ENCODE peak calls at places on chromosomes 4 and X, in ten cellular contexts. One of them, this sample, is unnamed. For H3K36me3, the result is how much of the 10 kb centered on the place peaks cover.

GRCh38 chrX:63434665-63435064 is 83.5 kb upstream of the SPIN4 start:
- DNase-seq in OCI-LY7: no peak
- DNase-seq in left ventricle myocardium inferior: no peak
- DNase-seq in ovary: no peak
- DNase-seq in MM.1S: no peak
- DNase-seq in ascending aorta: no peak
- DNase-seq in PC-3: peak
- DNase-seq in A673: no peak
- DNase-seq in heart left ventricle: no peak
- DNase-seq in thyroid gland: no peak
- DNase-seq in this sample: no peak

GRCh38 chrX:123779908-123780396 is 47.1 kb upstream of the THOC2 start:
- DNase-seq in OCI-LY7: no peak
- DNase-seq in left ventricle myocardium inferior: no peak
- DNase-seq in ovary: no peak
- DNase-seq in MM.1S: no peak
- DNase-seq in ascending aorta: no peak
- DNase-seq in PC-3: peak
- DNase-seq in A673: no peak
- DNase-seq in heart left ventricle: no peak
- DNase-seq in thyroid gland: no peak
- DNase-seq in this sample: no peak

GRCh38 chr4:147494301-147494700 is 13.4 kb downstream of the EDNRA start:
- DNase-seq in OCI-LY7: no peak
- DNase-seq in left ventricle myocardium inferior: no peak
- DNase-seq in ovary: no peak
- DNase-seq in MM.1S: no peak
- DNase-seq in ascending aorta: no peak
- DNase-seq in PC-3: no peak
- DNase-seq in A673: no peak
- DNase-seq in heart left ventricle: no peak
- DNase-seq in thyroid gland: no peak
- DNase-seq in this sample: no peak

GRCh38 chrX:43165343-43165920 is 387.5 kb upstream of the PPP1R2C start:
- DNase-seq in OCI-LY7: no peak
- DNase-seq in left ventricle myocardium inferior: no peak
- DNase-seq in ovary: no peak
- DNase-seq in MM.1S: no peak
- DNase-seq in ascending aorta: no peak
- DNase-seq in PC-3: no peak
- DNase-seq in A673: no peak
- DNase-seq in heart left ventricle: no peak
- DNase-seq in thyroid gland: no peak
- DNase-seq in this sample: no peak

GRCh38 chr4:118740869-118741268 is 55.7 kb downstream of the METTL14 start:
- DNase-seq in OCI-LY7: peak
- DNase-seq in left ventricle myocardium inferior: no peak
- DNase-seq in ovary: no peak
- DNase-seq in MM.1S: peak
- DNase-seq in ascending aorta: no peak
- DNase-seq in PC-3: peak
- DNase-seq in A673: peak
- DNase-seq in heart left ventricle: no peak
- DNase-seq in thyroid gland: no peak
- DNase-seq in this sample: peak

GRCh38 chrX:44314259-44314734 is 29.2 kb downstream of the EFHC2 start:
- DNase-seq in OCI-LY7: no peak
- DNase-seq in left ventricle myocardium inferior: peak
- DNase-seq in ovary: no peak
- DNase-seq in MM.1S: peak
- DNase-seq in ascending aorta: no peak
- DNase-seq in PC-3: peak
- DNase-seq in A673: no peak
- DNase-seq in heart left ventricle: peak
- DNase-seq in thyroid gland: no peak
- DNase-seq in this sample: peak

GRCh38 chr4:48295116-48295515 is 25.5 kb upstream of the TEC start:
- DNase-seq in OCI-LY7: no peak
- DNase-seq in left ventricle myocardium inferior: no peak
- DNase-seq in ovary: no peak
- DNase-seq in MM.1S: no peak
- DNase-seq in ascending aorta: no peak
- DNase-seq in PC-3: no peak
- DNase-seq in A673: no peak
- DNase-seq in heart left ventricle: no peak
- DNase-seq in thyroid gland: no peak
- DNase-seq in this sample: no peak

GRCh38 chr4:67575232-67575888 is 16.8 kb downstream of the STAP1 start:
- DNase-seq in OCI-LY7: peak
- DNase-seq in left ventricle myocardium inferior: no peak
- DNase-seq in ovary: no peak
- DNase-seq in MM.1S: peak
- DNase-seq in ascending aorta: no peak
- DNase-seq in PC-3: no peak
- DNase-seq in A673: no peak
- DNase-seq in heart left ventricle: no peak
- DNase-seq in thyroid gland: no peak
- DNase-seq in this sample: no peak

GRCh38 chrX:55787063-55787462 is 69.5 kb downstream of the RRAGB start:
- DNase-seq in OCI-LY7: no peak
- DNase-seq in left ventricle myocardium inferior: no peak
- DNase-seq in ovary: no peak
- DNase-seq in MM.1S: no peak
- DNase-seq in ascending aorta: no peak
- DNase-seq in PC-3: peak
- DNase-seq in A673: no peak
- DNase-seq in heart left ventricle: no peak
- DNase-seq in thyroid gland: no peak
- DNase-seq in this sample: no peak

GRCh38 chrX:40483502-40483901 is 97.3 kb upstream of the ATP6AP2 start:
- DNase-seq in OCI-LY7: no peak
- DNase-seq in left ventricle myocardium inferior: no peak
- DNase-seq in ovary: no peak
- DNase-seq in MM.1S: no peak
- DNase-seq in ascending aorta: no peak
- DNase-seq in PC-3: no peak
- DNase-seq in A673: no peak
- DNase-seq in heart left ventricle: no peak
- DNase-seq in thyroid gland: no peak
- DNase-seq in this sample: no peak

GRCh38 chrX:17788956-17789562 is 51.8 kb downstream of the SCML1 start:
- DNase-seq in OCI-LY7: no peak
- DNase-seq in left ventricle myocardium inferior: no peak
- DNase-seq in ovary: no peak
- DNase-seq in MM.1S: no peak
- DNase-seq in ascending aorta: no peak
- DNase-seq in PC-3: no peak
- DNase-seq in A673: no peak
- DNase-seq in heart left ventricle: no peak
- DNase-seq in thyroid gland: peak
- DNase-seq in this sample: no peak

GRCh38 chr4:83873996-83874395 is 338.1 kb downstream of the GPAT3 start:
- DNase-seq in OCI-LY7: no peak
- DNase-seq in left ventricle myocardium inferior: no peak
- DNase-seq in ovary: no peak
- DNase-seq in MM.1S: no peak
- DNase-seq in ascending aorta: no peak
- DNase-seq in PC-3: no peak
- DNase-seq in A673: no peak
- DNase-seq in heart left ventricle: no peak
- DNase-seq in thyroid gland: no peak
- DNase-seq in this sample: no peak

GRCh38 chr4:83867221-83867620 is 331.3 kb downstream of the GPAT3 start:
- DNase-seq in OCI-LY7: no peak
- DNase-seq in left ventricle myocardium inferior: no peak
- DNase-seq in ovary: no peak
- DNase-seq in MM.1S: no peak
- DNase-seq in ascending aorta: no peak
- DNase-seq in PC-3: no peak
- DNase-seq in A673: no peak
- DNase-seq in heart left ventricle: no peak
- DNase-seq in thyroid gland: no peak
- DNase-seq in this sample: no peak

GRCh38 chr4:83866821-83867220 is 330.9 kb downstream of the GPAT3 start:
- DNase-seq in OCI-LY7: no peak
- DNase-seq in left ventricle myocardium inferior: no peak
- DNase-seq in ovary: no peak
- DNase-seq in MM.1S: no peak
- DNase-seq in ascending aorta: no peak
- DNase-seq in PC-3: peak
- DNase-seq in A673: no peak
- DNase-seq in heart left ventricle: no peak
- DNase-seq in thyroid gland: no peak
- DNase-seq in this sample: no peak

GRCh38 chr4:83875437-83875836 is 339.5 kb downstream of the GPAT3 start:
- DNase-seq in OCI-LY7: no peak
- DNase-seq in left ventricle myocardium inferior: no peak
- DNase-seq in ovary: no peak
- DNase-seq in MM.1S: no peak
- DNase-seq in ascending aorta: no peak
- DNase-seq in PC-3: no peak
- DNase-seq in A673: no peak
- DNase-seq in heart left ventricle: no peak
- DNase-seq in thyroid gland: no peak
- DNase-seq in this sample: no peak

GRCh38 chr4:83870551-83870950 is 334.6 kb downstream of the GPAT3 start:
- DNase-seq in OCI-LY7: no peak
- DNase-seq in left ventricle myocardium inferior: no peak
- DNase-seq in ovary: no peak
- DNase-seq in MM.1S: no peak
- DNase-seq in ascending aorta: no peak
- DNase-seq in PC-3: no peak
- DNase-seq in A673: no peak
- DNase-seq in heart left ventricle: no peak
- DNase-seq in thyroid gland: no peak
- DNase-seq in this sample: no peak
- H3K27ac ChIP-seq in OCI-LY7: no peak
- H3K27ac ChIP-seq in left ventricle myocardium inferior: no peak
- H3K27ac ChIP-seq in ovary: no peak
- H3K27ac ChIP-seq in MM.1S: no peak
- H3K27ac ChIP-seq in ascending aorta: no peak
- H3K27ac ChIP-seq in PC-3: no peak
- H3K27ac ChIP-seq in A673: no peak
- H3K27ac ChIP-seq in heart left ventricle: no peak
- H3K27ac ChIP-seq in thyroid gland: no peak
- H3K27ac ChIP-seq in this sample: no peak

GRCh38 chr4:179040259-179040658 is 1598.0 kb upstream of the AGA start:
- DNase-seq in OCI-LY7: no peak
- DNase-seq in left ventricle myocardium inferior: no peak
- DNase-seq in ovary: no peak
- DNase-seq in MM.1S: peak
- DNase-seq in ascending aorta: no peak
- DNase-seq in PC-3: no peak
- DNase-seq in A673: no peak
- DNase-seq in heart left ventricle: no peak
- DNase-seq in thyroid gland: no peak
- DNase-seq in this sample: no peak
- H3K36me3 ChIP-seq in OCI-LY7: under half
- H3K36me3 ChIP-seq in left ventricle myocardium inferior: under half
- H3K36me3 ChIP-seq in ovary: under half
- H3K36me3 ChIP-seq in MM.1S: under half
- H3K36me3 ChIP-seq in ascending aorta: under half
- H3K36me3 ChIP-seq in PC-3: under half
- H3K36me3 ChIP-seq in A673: under half
- H3K36me3 ChIP-seq in heart left ventricle: under half
- H3K36me3 ChIP-seq in thyroid gland: under half
- H3K36me3 ChIP-seq in this sample: under half

GRCh38 chr4:146338512-146338911 is 124.2 kb downstream of the REELD1 start:
- DNase-seq in OCI-LY7: no peak
- DNase-seq in left ventricle myocardium inferior: no peak
- DNase-seq in ovary: no peak
- DNase-seq in MM.1S: peak
- DNase-seq in ascending aorta: no peak
- DNase-seq in PC-3: no peak
- DNase-seq in A673: peak
- DNase-seq in heart left ventricle: no peak
- DNase-seq in thyroid gland: no peak
- DNase-seq in this sample: peak
- TF ChIP-seq CTCF in OCI-LY7: no peak
- TF ChIP-seq CTCF in left ventricle myocardium inferior: peak
- TF ChIP-seq CTCF in ovary: no peak
- TF ChIP-seq CTCF in MM.1S: peak
- TF ChIP-seq CTCF in ascending aorta: no peak
- TF ChIP-seq CTCF in PC-3: peak
- TF ChIP-seq CTCF in A673: peak
- TF ChIP-seq CTCF in heart left ventricle: no peak
- TF ChIP-seq CTCF in thyroid gland: no peak
- TF ChIP-seq CTCF in this sample: no peak

GRCh38 chrX:154731203-154731602 is 19.7 kb downstream of the GAB3 start:
- DNase-seq in OCI-LY7: no peak
- DNase-seq in left ventricle myocardium inferior: no peak
- DNase-seq in ovary: no peak
- DNase-seq in MM.1S: no peak
- DNase-seq in ascending aorta: no peak
- DNase-seq in PC-3: no peak
- DNase-seq in A673: no peak
- DNase-seq in heart left ventricle: no peak
- DNase-seq in thyroid gland: no peak
- DNase-seq in this sample: no peak

GRCh38 chrX:154727418-154728323 is 23.2 kb downstream of the GAB3 start:
- DNase-seq in OCI-LY7: no peak
- DNase-seq in left ventricle myocardium inferior: peak
- DNase-seq in ovary: no peak
- DNase-seq in MM.1S: no peak
- DNase-seq in ascending aorta: no peak
- DNase-seq in PC-3: peak
- DNase-seq in A673: no peak
- DNase-seq in heart left ventricle: peak
- DNase-seq in thyroid gland: peak
- DNase-seq in this sample: no peak

GRCh38 chrX:154728791-154729190 is 22.1 kb downstream of the GAB3 start:
- DNase-seq in OCI-LY7: no peak
- DNase-seq in left ventricle myocardium inferior: no peak
- DNase-seq in ovary: no peak
- DNase-seq in MM.1S: no peak
- DNase-seq in ascending aorta: no peak
- DNase-seq in PC-3: no peak
- DNase-seq in A673: no peak
- DNase-seq in heart left ventricle: no peak
- DNase-seq in thyroid gland: no peak
- DNase-seq in this sample: no peak

GRCh38 chrX:154730271-154730883 is 20.5 kb downstream of the GAB3 start:
- DNase-seq in OCI-LY7: no peak
- DNase-seq in left ventricle myocardium inferior: peak
- DNase-seq in ovary: no peak
- DNase-seq in MM.1S: no peak
- DNase-seq in ascending aorta: no peak
- DNase-seq in PC-3: peak
- DNase-seq in A673: peak
- DNase-seq in heart left ventricle: peak
- DNase-seq in thyroid gland: peak
- DNase-seq in this sample: no peak

DNA sequence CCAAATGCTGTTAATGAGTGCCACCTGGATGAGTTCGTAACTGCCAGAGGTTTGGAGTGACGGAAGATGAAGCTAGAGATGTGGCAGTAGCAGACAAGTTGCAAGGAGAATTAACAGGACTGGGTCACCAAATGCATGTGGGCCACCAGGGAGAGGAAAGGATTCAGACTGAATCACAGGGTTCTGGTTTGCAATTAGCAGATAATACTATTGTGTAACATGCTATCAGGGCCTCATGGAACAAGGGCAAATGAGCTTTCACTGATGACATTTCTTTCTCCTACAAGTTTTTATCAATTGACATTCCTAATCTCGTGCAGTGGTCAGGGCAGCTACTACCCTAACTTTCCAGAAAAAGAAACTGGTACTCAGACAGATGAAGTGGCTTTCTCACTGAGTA is 21.4 kb downstream of the GAB3 start:
- DNase-seq in OCI-LY7: no peak
- DNase-seq in left ventricle myocardium inferior: no peak
- DNase-seq in ovary: no peak
- DNase-seq in MM.1S: no peak
- DNase-seq in ascending aorta: no peak
- DNase-seq in PC-3: no peak
- DNase-seq in A673: no peak
- DNase-seq in heart left ventricle: no peak
- DNase-seq in thyroid gland: no peak
- DNase-seq in this sample: no peak
- H3K27ac ChIP-seq in OCI-LY7: no peak
- H3K27ac ChIP-seq in left ventricle myocardium inferior: peak
- H3K27ac ChIP-seq in ovary: no peak
- H3K27ac ChIP-seq in MM.1S: no peak
- H3K27ac ChIP-seq in ascending aorta: peak
- H3K27ac ChIP-seq in PC-3: no peak
- H3K27ac ChIP-seq in A673: no peak
- H3K27ac ChIP-seq in heart left ventricle: peak
- H3K27ac ChIP-seq in thyroid gland: peak
- H3K27ac ChIP-seq in this sample: no peak

This sample was measured in cardiac muscle cell.